ENCODE peak calls at places on chromosomes 11 and 22, in six cellular contexts. One of them, this sample, is unnamed.

GRCh38 chr22:29443452-29443851 is 5.1 kb downstream of the RFPL1 start:
- DNase-seq in central memory CD4-positive, alpha-beta T cell: no peak
- DNase-seq in RCC 7860: peak
- DNase-seq in effector memory CD8-positive, alpha-beta T cell: no peak
- DNase-seq in prostate gland: no peak
- DNase-seq in GOT3: no peak
- DNase-seq in this sample: no peak

GRCh38 chr22:40482391-40482790 is 112.0 kb downstream of the SGSM3 start:
- DNase-seq in central memory CD4-positive, alpha-beta T cell: no peak
- DNase-seq in RCC 7860: no peak
- DNase-seq in effector memory CD8-positive, alpha-beta T cell: no peak
- DNase-seq in prostate gland: no peak
- DNase-seq in GOT3: no peak
- DNase-seq in this sample: no peak

GRCh38 chr11:72723508-72723907 is 28.7 kb downstream of the ARAP1 start:
- DNase-seq in central memory CD4-positive, alpha-beta T cell: no peak
- DNase-seq in RCC 7860: no peak
- DNase-seq in effector memory CD8-positive, alpha-beta T cell: no peak
- DNase-seq in prostate gland: no peak
- DNase-seq in GOT3: no peak
- DNase-seq in this sample: no peak

GRCh38 chr11:15835705-15836411 is 520.5 kb downstream of the SOX6 start:
- DNase-seq in central memory CD4-positive, alpha-beta T cell: no peak
- DNase-seq in RCC 7860: no peak
- DNase-seq in effector memory CD8-positive, alpha-beta T cell: no peak
- DNase-seq in prostate gland: peak
- DNase-seq in GOT3: no peak
- DNase-seq in this sample: no peak

GRCh38 chr11:77027275-77027674 is 6.9 kb upstream of the B3GNT6 start:
- DNase-seq in central memory CD4-positive, alpha-beta T cell: no peak
- DNase-seq in RCC 7860: no peak
- DNase-seq in effector memory CD8-positive, alpha-beta T cell: no peak
- DNase-seq in prostate gland: no peak
- DNase-seq in GOT3: no peak
- DNase-seq in this sample: no peak

GRCh38 chr11:76523147-76523546 is 78.3 kb downstream of the EMSY start:
- DNase-seq in central memory CD4-positive, alpha-beta T cell: no peak
- DNase-seq in RCC 7860: no peak
- DNase-seq in effector memory CD8-positive, alpha-beta T cell: no peak
- DNase-seq in prostate gland: no peak
- DNase-seq in GOT3: no peak
- DNase-seq in this sample: no peak

GRCh38 chr11:97722065-97722464 is 1298.7 kb upstream of the CNTN5 start:
- DNase-seq in central memory CD4-positive, alpha-beta T cell: no peak
- DNase-seq in RCC 7860: peak
- DNase-seq in effector memory CD8-positive, alpha-beta T cell: no peak
- DNase-seq in prostate gland: no peak
- DNase-seq in GOT3: no peak
- DNase-seq in this sample: no peak

GRCh38 chr22:43467171-43467570 is 55.4 kb downstream of the MPPED1 start:
- DNase-seq in central memory CD4-positive, alpha-beta T cell: no peak
- DNase-seq in RCC 7860: no peak
- DNase-seq in effector memory CD8-positive, alpha-beta T cell: no peak
- DNase-seq in prostate gland: no peak
- DNase-seq in GOT3: no peak
- DNase-seq in this sample: no peak

GRCh38 chr22:29216873-29217666 is 11.4 kb downstream of the EMID1 start:
- DNase-seq in central memory CD4-positive, alpha-beta T cell: no peak
- DNase-seq in RCC 7860: no peak
- DNase-seq in effector memory CD8-positive, alpha-beta T cell: no peak
- DNase-seq in prostate gland: no peak
- DNase-seq in GOT3: no peak
- DNase-seq in this sample: no peak

GRCh38 chr22:31943976-31944699 is at the start of gene YWHAH:
- DNase-seq in central memory CD4-positive, alpha-beta T cell: peak
- DNase-seq in RCC 7860: peak
- DNase-seq in effector memory CD8-positive, alpha-beta T cell: peak
- DNase-seq in prostate gland: peak
- DNase-seq in GOT3: peak
- DNase-seq in this sample: peak

GRCh38 chr11:255176-255575 is 18.4 kb downstream of the PSMD13 start:
- DNase-seq in central memory CD4-positive, alpha-beta T cell: no peak
- DNase-seq in RCC 7860: no peak
- DNase-seq in effector memory CD8-positive, alpha-beta T cell: no peak
- DNase-seq in prostate gland: no peak
- DNase-seq in GOT3: no peak
- DNase-seq in this sample: no peak

GRCh38 chr22:31235076-31235475 is 23.0 kb downstream of the LIMK2 start:
- DNase-seq in central memory CD4-positive, alpha-beta T cell: no peak
- DNase-seq in RCC 7860: no peak
- DNase-seq in effector memory CD8-positive, alpha-beta T cell: no peak
- DNase-seq in prostate gland: no peak
- DNase-seq in GOT3: no peak
- DNase-seq in this sample: no peak

GRCh38 chr11:93814966-93815633 is 31.0 kb downstream of the MED17 start:
- DNase-seq in central memory CD4-positive, alpha-beta T cell: no peak
- DNase-seq in RCC 7860: no peak
- DNase-seq in effector memory CD8-positive, alpha-beta T cell: no peak
- DNase-seq in prostate gland: no peak
- DNase-seq in GOT3: no peak
- DNase-seq in this sample: no peak

GRCh38 chr11:8690374-8691342 is 8.1 kb downstream of the RPL27A start:
- DNase-seq in central memory CD4-positive, alpha-beta T cell: no peak
- DNase-seq in RCC 7860: no peak
- DNase-seq in effector memory CD8-positive, alpha-beta T cell: no peak
- DNase-seq in prostate gland: no peak
- DNase-seq in GOT3: no peak
- DNase-seq in this sample: no peak

GRCh38 chr11:79313513-79313912 is 127.3 kb downstream of the TENM4 start:
- DNase-seq in central memory CD4-positive, alpha-beta T cell: no peak
- DNase-seq in RCC 7860: no peak
- DNase-seq in effector memory CD8-positive, alpha-beta T cell: no peak
- DNase-seq in prostate gland: no peak
- DNase-seq in GOT3: no peak
- DNase-seq in this sample: no peak

GRCh38 chr11:131914299-131914902 is 544.0 kb downstream of the NTM start:
- DNase-seq in central memory CD4-positive, alpha-beta T cell: no peak
- DNase-seq in RCC 7860: no peak
- DNase-seq in effector memory CD8-positive, alpha-beta T cell: no peak
- DNase-seq in prostate gland: no peak
- DNase-seq in GOT3: no peak
- DNase-seq in this sample: no peak

GRCh38 chr22:46484861-46485595 is 52.4 kb downstream of the CELSR1 start:
- DNase-seq in central memory CD4-positive, alpha-beta T cell: no peak
- DNase-seq in RCC 7860: peak
- DNase-seq in effector memory CD8-positive, alpha-beta T cell: no peak
- DNase-seq in prostate gland: no peak
- DNase-seq in GOT3: no peak
- DNase-seq in this sample: no peak

GRCh38 chr11:103491777-103492176 is 382.6 kb downstream of the DYNC2H1 start:
- DNase-seq in central memory CD4-positive, alpha-beta T cell: no peak
- DNase-seq in RCC 7860: no peak
- DNase-seq in effector memory CD8-positive, alpha-beta T cell: no peak
- DNase-seq in prostate gland: no peak
- DNase-seq in GOT3: no peak
- DNase-seq in this sample: no peak